ENCODE peak calls at places on chromosomes 13 and 19, in four cellular contexts. S is activated naive CD4-positive, alpha-beta T cell; G is activated T-helper 1 cell treated with anti-CD3 and anti-CD28 coated beads, Interleukin-2, amount 50 U/mL, for 16 hours; R is mucosa of gallbladder. B is an unnamed sample.

GRCh38 chr19:58544591-58545285 is 874 bp downstream of the TRIM28 start:
- DNase-seq in G (peak), S (no peak), R (no peak), B (peak)

GRCh38 chr19:38208571-38208970 is 15.5 kb downstream of the DPF1 start:
- DNase-seq in R (no peak), G (no peak), S (no peak), B (no peak)

GRCh38 chr13:30968734-30969335 is 36.4 kb downstream of the TEX26 start:
- DNase-seq in S (no peak), G (no peak), R (no peak), B (no peak)

GRCh38 chr13:51803018-51803417 is 945 bp downstream of the DHRS12 start:
- DNase-seq in R (no peak), G (no peak), S (peak), B (no peak)

GRCh38 chr19:10074153-10074552 is 12.0 kb upstream of the SHFL start:
- DNase-seq in R (no peak), G (no peak), S (no peak), B (no peak)

GRCh38 chr19:2013683-2013961 is 1.9 kb downstream of the BTBD2 start:
- DNase-seq in R (no peak), S (no peak), G (no peak), B (no peak)

GRCh38 chr19:35601971-35602370 is 10.6 kb upstream of the HAUS5 start:
- DNase-seq in R (no peak), S (no peak), G (no peak), B (no peak)

GRCh38 chr19:41910240-41910991 is 17.8 kb downstream of the ERFL start:
- DNase-seq in G (no peak), S (no peak), R (no peak), B (no peak)

GRCh38 chr19:5896365-5897076 is 7.1 kb downstream of the NDUFA11 start:
- DNase-seq in G (no peak), R (no peak), S (no peak), B (no peak)

GRCh38 chr19:5130371-5131030 is 161.6 kb downstream of the KDM4B start:
- DNase-seq in S (no peak), G (no peak), R (no peak), B (peak)